ENCODE peak calls at places on chromosomes 13 and 19, in six cellular contexts. T, U, X, P, W and N are unnamed samples. For H3K4me1 and H3K36me3, the result is how much of the 10 kb centered on the place peaks cover.

GRCh38 chr19:48997972-48998371 is 4.3 kb downstream of the RUVBL2 start:
- DNase-seq in U (peak), P (peak), T (no peak), X (peak), W (no peak), N (peak)

GRCh38 chr13:26469602-26470001 is 87.9 kb upstream of the WASF3 start:
- DNase-seq in U (no peak), P (no peak), W (no peak), X (no peak), T (no peak), N (no peak)

GRCh38 chr19:4063369-4064072 is 3.2 kb downstream of the ZBTB7A start:
- DNase-seq in P (peak), U (peak), X (peak), T (no peak), W (no peak), N (no peak)

GRCh38 chr13:42999491-42999890 is 7.5 kb upstream of the EPSTI1 start:
- DNase-seq in W (no peak), T (no peak), U (no peak), X (no peak), P (no peak), N (no peak)

GRCh38 chr13:26508885-26509284 is 48.6 kb upstream of the WASF3 start:
- DNase-seq in U (no peak), X (peak), T (peak), P (no peak), W (no peak), N (peak)

GRCh38 chr19:1855040-1855827 is 7.0 kb upstream of the REXO1 start:
- DNase-seq in P (peak), X (peak), T (peak), U (peak), W (peak), N (peak)

GRCh38 chr19:46492841-46493235 is 2.8 kb downstream of the PNMA8B start:
- DNase-seq in X (no peak), W (no peak), U (no peak), P (no peak), T (no peak), N (no peak)

GRCh38 chr13:98653471-98653985 is 76.6 kb upstream of the STK24 start:
- DNase-seq in P (peak), T (peak), W (peak), U (peak), X (peak), N (peak)

GRCh38 chr19:40588110-40588854 is 11.6 kb downstream of the SHKBP1 start:
- DNase-seq in W (no peak), U (no peak), X (no peak), T (peak), P (no peak), N (no peak)

GRCh38 chr13:46593403-46593802 is 40.4 kb downstream of the LRCH1 start:
- DNase-seq in P (no peak), X (no peak), T (no peak), U (no peak), W (no peak), N (no peak)

GRCh38 chr13:40194204-40194806 is 472.1 kb downstream of the FOXO1 start:
- DNase-seq in W (no peak), P (no peak), X (no peak), T (no peak), U (no peak), N (no peak)

GRCh38 chr13:100240109-100240779 is 151.4 kb downstream of the PCCA start:
- DNase-seq in T (no peak), U (no peak), P (no peak), W (no peak), X (no peak), N (peak)

GRCh38 chr19:46353730-46354528 is 7.0 kb downstream of the PPP5C start:
- DNase-seq in U (no peak), P (no peak), W (no peak), T (no peak), X (no peak), N (no peak)

GRCh38 chr13:51040431-51040830 is 70.6 kb downstream of the C13orf42 start:
- DNase-seq in W (no peak), T (no peak), X (no peak), P (no peak), U (no peak), N (no peak)

GRCh38 chr19:8355631-8356402 is 8.1 kb upstream of the ANGPTL4 start:
- DNase-seq in X (peak), T (peak), W (no peak), U (no peak), P (peak), N (peak)

GRCh38 chr19:1804858-1805257 is 7.2 kb downstream of the ATP8B3 start:
- DNase-seq in T (no peak), P (no peak), U (no peak), X (no peak), W (no peak), N (no peak)

GRCh38 chr13:27601771-27602170 is 18.6 kb downstream of the LNX2 start:
- DNase-seq in T (no peak), U (no peak), W (no peak), P (no peak), X (no peak), N (no peak)

GRCh38 chr13:98847780-98848179 is 95.3 kb upstream of the SLC15A1 start:
- DNase-seq in W (no peak), X (no peak), P (no peak), T (no peak), U (no peak), N (no peak)

GRCh38 chr19:6442087-6442688 is 8.6 kb upstream of the SLC25A41 start:
- DNase-seq in T (no peak), X (no peak), W (no peak), P (no peak), U (no peak), N (no peak)

GRCh38 chr13:23790591-23791170 is 98.5 kb downstream of the MIPEP start:
- DNase-seq in W (no peak), U (no peak), P (no peak), T (peak), X (no peak), N (peak)

GRCh38 chr19:18713550-18714117 is 30.2 kb downstream of the CRTC1 start:
- DNase-seq in T (no peak), U (no peak), X (no peak), W (no peak), P (no peak), N (no peak)

GRCh38 chr13:99434258-99434788 is 66.9 kb upstream of the TM9SF2 start:
- DNase-seq in T (no peak), U (no peak), P (peak), W (no peak), X (no peak), N (no peak)

GRCh38 chr13:50840327-50840726 is 3.2 kb downstream of the DLEU7 start:
- DNase-seq in P (no peak), T (no peak), U (no peak), W (no peak), X (no peak), N (no peak)

GRCh38 chr19:6059996-6060599 is 50.2 kb downstream of the RFX2 start:
- DNase-seq in T (no peak), W (peak), P (no peak), X (no peak), U (no peak), N (no peak)

GRCh38 chr13:86403213-86403612 is 604.0 kb upstream of the SLITRK6 start:
- DNase-seq in X (no peak), T (no peak), P (no peak), U (no peak), W (no peak), N (no peak)

GRCh38 chr19:48297975-48298374 is 27.4 kb upstream of the EMP3 start:
- DNase-seq in W (no peak), P (no peak), U (no peak), T (no peak), X (no peak), N (no peak)

GRCh38 chr13:110637275-110637674 is 21.9 kb downstream of the NAXD start:
- DNase-seq in W (no peak), P (no peak), U (no peak), T (no peak), X (no peak), N (no peak)

GRCh38 chr19:6233051-6233826 is 46.5 kb downstream of the MLLT1 start:
- DNase-seq in T (peak), P (no peak), X (peak), W (peak), U (peak), N (peak)

GRCh38 chr13:111344471-111345191 is 24.2 kb downstream of the TEX29 start:
- DNase-seq in X (peak), W (no peak), U (peak), T (peak), P (peak), N (peak)

GRCh38 chr13:23623394-23623793 is 53.2 kb downstream of the TNFRSF19 start:
- DNase-seq in T (no peak), W (no peak), U (no peak), P (no peak), X (no peak), N (no peak)

GRCh38 chr13:22828081-22828480 is 352.7 kb upstream of the SGCG start:
- DNase-seq in X (no peak), T (peak), P (no peak), U (no peak), W (no peak), N (no peak)

GRCh38 chr13:20814224-20814910 is 40.6 kb upstream of the EEF1AKMT1 start:
- DNase-seq in T (peak), P (peak), U (peak), X (peak), W (peak), N (peak)

GRCh38 chr13:30705672-30706071 is 29.7 kb upstream of the ALOX5AP start:
- DNase-seq in X (no peak), W (no peak), T (no peak), U (no peak), P (peak), N (no peak)

GRCh38 chr13:102405499-102406079 is 3.7 kb upstream of the FGF14 start:
- DNase-seq in W (no peak), U (no peak), T (peak), X (no peak), P (peak), N (no peak)

GRCh38 chr19:30555075-30555787 is 183.0 kb downstream of the ZNF536 start:
- DNase-seq in T (no peak), W (no peak), X (no peak), P (no peak), U (no peak), N (no peak)

GRCh38 chr19:1272423-1273262 is 2.7 kb upstream of the FAM174C start:
- DNase-seq in T (no peak), U (no peak), W (no peak), X (no peak), P (no peak), N (no peak)

GRCh38 chr19:43779820-43780219 is 953 bp downstream of the KCNN4 start:
- DNase-seq in X (no peak), T (no peak), W (no peak), P (peak), U (no peak), N (no peak)
- H3K4me1 ChIP-seq in X (under half), T (under half), W (under half), P (under half), U (under half), N (under half)

GRCh38 chr13:106874308-106874707 is 306.4 kb upstream of the ARGLU1 start:
- DNase-seq in U (no peak), X (no peak), W (no peak), T (no peak), P (no peak), N (no peak)
- H3K36me3 ChIP-seq in U (under half), X (under half), W (under half), T (under half), P (under half), N (under half)

GRCh38 chr19:58056861-58057260 is 2.2 kb upstream of the ZNF135 start:
- DNase-seq in W (no peak), X (no peak), P (no peak), U (no peak), T (no peak), N (no peak)

GRCh38 chr19:58053480-58054156 is 5.5 kb upstream of the ZNF135 start:
- DNase-seq in T (no peak), P (no peak), W (no peak), U (no peak), X (no peak), N (no peak)

GRCh38 chr19:58056261-58056660 is 2.8 kb upstream of the ZNF135 start:
- DNase-seq in X (no peak), U (no peak), P (no peak), W (no peak), T (no peak), N (no peak)

GRCh38 chr19:58055483-58055874 is 3.6 kb upstream of the ZNF135 start:
- DNase-seq in U (no peak), P (no peak), T (no peak), X (no peak), W (no peak), N (no peak)

DNA sequence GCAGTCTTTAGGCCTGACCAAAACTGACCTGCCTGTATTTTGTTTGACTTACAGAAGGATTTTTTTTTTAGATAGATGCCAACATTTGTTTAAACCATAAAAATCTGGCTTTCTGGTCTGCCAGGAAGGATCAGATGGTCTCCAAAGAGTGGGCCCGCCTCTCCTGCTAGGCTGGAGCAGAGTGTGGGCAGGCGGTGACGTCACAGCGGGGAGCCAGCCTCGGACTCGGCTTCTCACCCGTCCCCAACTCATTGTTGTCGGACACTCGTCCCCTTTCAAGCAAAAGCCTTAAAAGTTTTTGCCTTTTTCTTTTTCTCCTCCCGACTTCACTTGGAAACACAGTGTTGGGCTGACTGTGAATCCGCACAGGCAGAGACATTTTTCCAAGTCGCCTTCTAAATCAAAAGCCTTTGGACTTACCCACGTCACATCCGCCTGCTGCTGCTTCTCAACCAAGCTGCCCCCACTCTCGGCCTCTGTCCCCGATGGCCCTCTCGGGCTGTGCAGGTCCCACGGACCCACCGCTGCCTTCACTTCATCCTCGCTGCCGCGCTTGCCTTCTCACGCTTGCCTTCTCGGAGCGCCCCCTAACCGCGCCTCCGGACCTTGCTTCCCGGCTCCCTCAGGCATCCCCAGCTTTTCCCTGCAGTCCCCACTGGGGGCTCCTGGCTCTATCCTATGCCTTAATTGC is 4.1 kb upstream of the ZNF135 start:
- DNase-seq in P (no peak), U (no peak), T (peak), X (no peak), W (no peak), N (peak)
- H3K4me3 ChIP-seq in P (no peak), U (peak), T (no peak), X (peak), W (peak), N (peak)

GRCh38 chr13:19713186-19713965 is 69.4 kb downstream of the PSPC1 start:
- DNase-seq in W (no peak), X (no peak), P (no peak), T (peak), U (no peak), N (peak)
- H3K4me1 ChIP-seq in W (under half), X (under half), P (under half), T (under half), U (under half), N (under half)